ENCODE peak calls at places on chromosomes 13 and 19, in four cellular contexts. C, W, T and X are unnamed samples.

GRCh38 chr13:111121421-111121820 is 6.3 kb downstream of the ARHGEF7 start:
- DNase-seq in T (no peak), W (no peak), C (no peak), X (no peak)

GRCh38 chr19:52527954-52528326 is 472 bp downstream of the ZNF808 start:
- DNase-seq in T (no peak), C (peak; percentile 41), W (no peak), X (peak; percentile 13)

GRCh38 chr13:20840590-20840989 is 62.0 kb downstream of the XPO4 start:
- DNase-seq in T (no peak), W (no peak), C (no peak), X (no peak)

GRCh38 chr19:43798546-43799409 is 3.5 kb downstream of the LYPD5 start:
- DNase-seq in W (no peak), T (no peak), C (peak; percentile 78), X (peak; percentile 70)

GRCh38 chr13:45143346-45143751 is 23.0 kb downstream of the GTF2F2 start:
- DNase-seq in W (no peak), T (no peak), C (no peak), X (no peak)

GRCh38 chr19:11651062-11651461 is 53.8 kb downstream of the ZNF627 start:
- DNase-seq in W (no peak), T (no peak), C (no peak), X (no peak)

GRCh38 chr13:40401911-40402776 is 264.3 kb downstream of the FOXO1 start:
- DNase-seq in W (peak; percentile 62), C (no peak), T (peak; percentile 88), X (peak; percentile 68)

GRCh38 chr19:12543855-12544254 is 7.4 kb downstream of the ZNF564 start:
- DNase-seq in T (no peak), W (no peak), C (no peak), X (no peak)

GRCh38 chr13:102128216-102128800 is 273.5 kb downstream of the FGF14 start:
- DNase-seq in W (no peak), C (no peak), T (no peak), X (no peak)

GRCh38 chr13:27306364-27306763 is 35.7 kb downstream of the RASL11A start:
- DNase-seq in W (no peak), C (no peak), T (no peak), X (no peak)

GRCh38 chr13:98976941-98977340 is 923 bp downstream of the DOCK9 start:
- DNase-seq in T (no peak), W (no peak), C (no peak), X (no peak)

GRCh38 chr13:32266130-32266529 is 49.0 kb downstream of the ZAR1L start:
- DNase-seq in C (no peak), W (no peak), T (peak; percentile 67), X (no peak)

GRCh38 chr13:71213252-71213821 is 653.7 kb downstream of the DACH1 start:
- DNase-seq in T (no peak), W (no peak), C (no peak), X (no peak)
- TF ChIP-seq ESRRA in T (no peak), W (no peak), C (no peak), X (no peak)

GRCh38 chr13:67651908-67652307 is 421.8 kb upstream of the PCDH9 start:
- DNase-seq in T (no peak), W (no peak), C (no peak), X (no peak)

GRCh38 chr13:67652887-67653286 is 422.8 kb upstream of the PCDH9 start:
- DNase-seq in C (no peak), W (no peak), T (no peak), X (no peak)

DNA sequence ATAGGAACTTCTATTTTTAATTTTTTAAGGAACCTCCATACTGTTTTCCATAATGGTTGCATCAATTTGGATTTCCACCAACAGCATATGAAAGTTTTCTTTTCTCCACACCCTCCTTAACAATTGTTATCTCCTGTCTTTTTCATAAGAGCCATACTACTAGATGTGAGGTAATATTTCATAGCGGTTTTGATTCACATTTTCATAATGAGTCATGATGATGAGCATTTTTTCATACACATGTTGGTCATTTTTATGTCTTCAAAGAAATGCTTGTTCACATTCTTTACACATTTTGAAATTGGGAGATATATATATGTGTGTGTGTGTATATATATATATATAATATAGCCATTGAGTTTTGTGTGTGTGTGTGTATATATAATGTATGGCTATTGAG is 420.3 kb upstream of the PCDH9 start:
- DNase-seq in C (no peak), W (no peak), T (no peak), X (no peak)
- TF ChIP-seq NR3C1 in C (no peak), W (no peak), T (no peak), X (no peak)

DNA sequence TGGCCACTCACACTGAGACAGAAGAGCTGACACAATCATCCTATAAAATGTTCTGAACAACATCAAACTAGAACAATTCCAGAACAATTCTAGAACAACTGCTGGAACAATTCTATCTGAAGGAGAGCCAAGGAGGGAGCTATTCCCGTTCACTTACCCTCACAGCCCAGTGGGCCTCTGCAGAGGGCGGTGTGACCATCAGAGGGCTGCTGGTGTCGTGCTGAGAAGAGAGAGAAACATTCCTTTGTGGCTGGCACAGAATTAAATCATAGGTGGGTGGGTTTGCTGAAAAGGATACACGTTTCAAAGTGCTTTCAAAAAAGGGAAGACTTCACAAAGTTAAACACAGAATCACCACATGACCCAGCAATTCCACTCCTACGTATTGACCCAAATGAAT is 35.0 kb downstream of the EPS15L1 start:
- DNase-seq in C (no peak), W (no peak), T (no peak), X (no peak)
- TF ChIP-seq ESRRA in C (no peak), W (no peak), T (no peak), X (no peak)

DNA sequence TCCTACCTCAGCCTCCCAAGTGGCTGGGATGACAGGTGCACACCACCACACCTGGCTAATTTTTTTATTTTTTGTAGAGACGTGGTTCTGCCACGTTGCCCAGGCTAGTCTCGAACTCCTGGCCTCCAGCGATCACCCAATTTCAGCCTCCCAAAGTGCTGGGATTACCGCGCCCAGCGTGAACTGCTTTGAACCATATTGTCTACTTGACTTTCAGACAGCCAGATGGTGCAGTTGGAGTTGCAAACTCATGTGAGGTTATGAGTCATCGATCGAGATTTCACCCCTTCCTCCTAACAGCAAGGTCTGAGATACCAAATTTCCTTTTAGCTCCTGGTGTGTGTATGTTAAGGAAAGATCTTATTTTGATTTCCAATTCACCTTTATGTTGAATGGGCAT is 2.7 kb downstream of the SLC27A1 start:
- DNase-seq in W (no peak), T (no peak), C (no peak), X (peak; percentile 73)
- TF ChIP-seq NR3C1 in W (no peak), T (no peak), C (no peak), X (no peak)

GRCh38 chr19:18419699-18420460 is 682 bp downstream of the SSBP4 start:
- DNase-seq in T (peak; percentile 55), C (no peak), W (no peak), X (peak; percentile 59)
- TF ChIP-seq ESRRA in T (no peak), C (no peak), W (no peak), X (no peak)

GRCh38 chr19:49421039-49421877 is 2.0 kb downstream of the PTH2 start:
- DNase-seq in T (no peak), C (peak; percentile 100), W (no peak), X (peak; percentile 96)
- TF ChIP-seq NR3C1 in T (no peak), C (no peak), W (no peak), X (no peak)

GRCh38 chr13:49810464-49810824 is 18.0 kb upstream of the KPNA3 start:
- DNase-seq in C (no peak), T (no peak), W (no peak), X (no peak)

GRCh38 chr13:49810825-49811526 is 18.5 kb upstream of the KPNA3 start:
- DNase-seq in W (no peak), T (peak; percentile 93), C (no peak), X (no peak)

GRCh38 chr13:49812806-49813205 is 20.3 kb upstream of the KPNA3 start:
- DNase-seq in C (no peak), W (no peak), T (peak; percentile 66), X (no peak)

GRCh38 chr13:49814551-49815270 is 22.2 kb upstream of the KPNA3 start:
- DNase-seq in C (no peak), T (peak; percentile 41), W (no peak), X (no peak)

DNA sequence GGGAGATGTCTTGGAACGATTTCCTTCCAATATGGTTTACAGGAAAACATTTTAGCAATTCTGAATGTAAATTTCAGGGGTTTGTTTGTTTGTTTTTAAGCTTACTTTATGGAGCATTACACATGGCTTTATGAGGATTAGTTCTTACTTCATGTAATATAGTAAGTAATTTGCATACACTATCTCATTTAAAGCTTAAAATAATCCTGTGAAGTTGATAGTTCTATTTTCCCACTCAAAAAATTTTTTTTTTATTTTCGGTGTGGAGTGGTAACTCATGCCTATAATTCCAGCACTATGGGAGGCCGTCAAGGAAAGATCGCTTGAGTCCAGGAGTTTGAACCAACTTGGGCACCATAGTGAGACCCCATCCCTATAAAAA is 19.0 kb upstream of the KPNA3 start:
- DNase-seq in C (no peak), W (no peak), T (no peak), X (no peak)
- TF ChIP-seq ESRRA in C (no peak), W (no peak), T (no peak), X (no peak)